ENCODE peak calls at places on chromosomes 1 and 21, in nine cellular contexts. F, H, C, Y, X, V, R, U and N are unnamed samples.

GRCh38 chr1:180042994-180043622 is 88.5 kb downstream of the CEP350 start:
- DNase-seq in F (peak; percentile 2), H (no peak), C (no peak), Y (no peak), X (no peak), V (no peak), R (no peak), U (peak; percentile 58), N (no peak)

GRCh38 chr1:31382379-31382989 is 9.6 kb upstream of the FABP3 start:
- DNase-seq in F (no peak), H (no peak), C (no peak), Y (no peak), X (no peak), V (no peak), R (no peak), U (no peak), N (no peak)

GRCh38 chr1:84620720-84621313 is 46.6 kb upstream of the CTBS start:
- DNase-seq in F (peak; percentile 88), H (peak; percentile 73), C (peak; percentile 50), Y (peak; percentile 87), X (peak; percentile 53), V (peak; percentile 82), R (peak; percentile 83), U (peak; percentile 84), N (peak; percentile 91)

GRCh38 chr1:187054862-187055757 is 226.4 kb downstream of the PLA2G4A start:
- DNase-seq in F (no peak), H (no peak), C (no peak), Y (no peak), X (no peak), V (no peak), R (no peak), U (no peak), N (no peak)

GRCh38 chr1:59057211-59057694 is 239.6 kb upstream of the FGGY start:
- DNase-seq in F (peak; percentile 96), H (no peak), C (peak; percentile 84), Y (no peak), X (no peak), V (no peak), R (no peak), U (peak; percentile 99), N (no peak)

GRCh38 chr1:58799080-58799479 is 15.2 kb upstream of the JUN start:
- DNase-seq in F (no peak), H (no peak), C (no peak), Y (no peak), X (no peak), V (no peak), R (no peak), U (no peak), N (no peak)

GRCh38 chr1:50430010-50430405 is 6.8 kb upstream of the DMRTA2 start:
- DNase-seq in F (no peak), H (no peak), C (no peak), Y (no peak), X (no peak), V (no peak), R (no peak), U (no peak), N (no peak)

GRCh38 chr21:20083925-20084324 is 914.3 kb upstream of the NCAM2 start:
- DNase-seq in F (no peak), H (no peak), C (no peak), Y (no peak), X (no peak), V (no peak), R (no peak), U (no peak), N (no peak)

GRCh38 chr1:37038079-37038702 is 3.9 kb upstream of the GRIK3 start:
- DNase-seq in F (no peak), H (no peak), C (no peak), Y (no peak), X (peak; percentile 17), V (no peak), R (no peak), U (peak; percentile 12), N (no peak)

GRCh38 chr21:32335601-32336575 is 37.2 kb downstream of the MRAP start:
- DNase-seq in F (peak; percentile 62), H (no peak), C (no peak), Y (no peak), X (peak; percentile 33), V (no peak), R (no peak), U (peak; percentile 25), N (no peak)

GRCh38 chr1:6581561-6582305 is 1.9 kb downstream of the ZBTB48 start:
- DNase-seq in F (no peak), H (no peak), C (no peak), Y (no peak), X (no peak), V (no peak), R (no peak), U (no peak), N (no peak)

GRCh38 chr1:84289169-84289785 is 12.2 kb upstream of the SAMD13 start:
- DNase-seq in F (no peak), H (no peak), C (no peak), Y (no peak), X (no peak), V (no peak), R (no peak), U (no peak), N (no peak)

GRCh38 chr1:7592120-7592798 is 178.8 kb upstream of the VAMP3 start:
- DNase-seq in F (no peak), H (no peak), C (no peak), Y (no peak), X (no peak), V (peak; percentile 15), R (no peak), U (no peak), N (no peak)

GRCh38 chr21:32705139-32705538 is 22.7 kb downstream of the SYNJ1 start:
- DNase-seq in F (peak; percentile 29), H (no peak), C (no peak), Y (no peak), X (no peak), V (no peak), R (no peak), U (peak; percentile 28), N (no peak)

GRCh38 chr1:172220376-172220775 is 200.1 kb upstream of the C1orf105 start:
- DNase-seq in F (no peak), H (no peak), C (no peak), Y (no peak), X (no peak), V (no peak), R (no peak), U (no peak), N (no peak)